ENCODE peak calls at places on chromosomes 13 and 19, in seven cellular contexts. S is hepatocyte, M is K562, G is IMR-90, Q is fibroblast of lung, N is SK-N-SH, C is H9. P is an unnamed sample.

GRCh38 chr19:18419195-18419698 is at the start of gene SSBP4:
- DNase-seq in G (peak; percentile 70), M (peak; percentile 84), Q (peak; percentile 75), C (no peak), S (peak; percentile 94), N (peak; percentile 97), P (peak; percentile 76)

GRCh38 chr19:16588824-16589577 is 16.8 kb upstream of the SLC35E1 start:
- DNase-seq in N (no peak), G (no peak), M (no peak), C (no peak), S (no peak), Q (no peak), P (no peak)

GRCh38 chr19:36060430-36060829 is 5.7 kb downstream of the WDR62 start:
- DNase-seq in N (peak; percentile 61), M (peak; percentile 42), Q (peak; percentile 47), C (peak; percentile 49), S (peak; percentile 67), G (peak; percentile 63), P (peak; percentile 69)

GRCh38 chr13:32409561-32410440 is 18.1 kb downstream of the N4BP2L1 start:
- DNase-seq in S (peak; percentile 50), C (peak; percentile 83), N (no peak), M (no peak), G (peak; percentile 63), Q (peak; percentile 79), P (peak; percentile 11)

GRCh38 chr13:40164137-40164536 is 502.3 kb downstream of the FOXO1 start:
- DNase-seq in C (no peak), N (no peak), M (no peak), S (peak; percentile 36), G (no peak), Q (no peak), P (peak; percentile 56)

GRCh38 chr13:113169277-113170272 is 11.1 kb downstream of the PROZ start:
- DNase-seq in N (no peak), G (no peak), C (no peak), Q (no peak), M (no peak), S (no peak), P (no peak)

GRCh38 chr19:35122687-35123551 is 7.3 kb downstream of the FXYD3 start:
- DNase-seq in G (no peak), S (no peak), C (no peak), Q (no peak), N (no peak), M (no peak), P (no peak)

GRCh38 chr13:92806215-92806614 is 420.4 kb upstream of the GPC6 start:
- DNase-seq in G (no peak), N (no peak), M (no peak), Q (peak; percentile 26), S (no peak), C (no peak), P (no peak)

GRCh38 chr19:35284153-35285140 is 2.1 kb downstream of the HAMP start:
- DNase-seq in M (no peak), C (no peak), N (no peak), Q (no peak), S (no peak), G (no peak), P (no peak)

GRCh38 chr13:45162821-45163220 is 38.0 kb downstream of the KCTD4 start:
- DNase-seq in Q (peak; percentile 93), N (no peak), G (peak; percentile 95), S (no peak), M (no peak), C (no peak), P (peak; percentile 78)

GRCh38 chr19:18446145-18446810 is 8.3 kb upstream of the ISYNA1 start:
- DNase-seq in N (no peak), S (no peak), Q (no peak), M (no peak), G (no peak), C (no peak), P (no peak)

GRCh38 chr13:113669231-113669870 is 2.3 kb downstream of the GRK1 start:
- DNase-seq in Q (no peak), M (no peak), G (no peak), S (no peak), N (no peak), C (no peak), P (no peak)

GRCh38 chr19:3969435-3970312 is 1.2 kb downstream of the DAPK3 start:
- DNase-seq in M (no peak), G (peak; percentile 82), Q (peak; percentile 91), C (peak; percentile 81), N (no peak), S (peak; percentile 85), P (peak; percentile 88)

GRCh38 chr19:29380581-29380980 is 145.2 kb upstream of the VSTM2B start:
- DNase-seq in Q (no peak), G (no peak), N (no peak), S (no peak), M (no peak), C (peak; percentile 13), P (no peak)

GRCh38 chr19:10290439-10290875 is 705 bp downstream of the ICAM5 start:
- DNase-seq in N (no peak), S (no peak), M (no peak), Q (no peak), G (peak; percentile 7), C (peak; percentile 55), P (no peak)

GRCh38 chr19:19032420-19033175 is 719 bp downstream of the SUGP2 start:
- DNase-seq in C (peak; percentile 97), S (peak; percentile 91), M (peak; percentile 86), Q (peak; percentile 95), N (peak; percentile 89), G (peak; percentile 95), P (peak; percentile 95)

GRCh38 chr13:37701972-37702371 is 103.4 kb upstream of the POSTN start:
- DNase-seq in Q (peak; percentile 94), M (no peak), S (peak; percentile 16), C (no peak), G (peak; percentile 99), N (no peak), P (peak; percentile 51)

GRCh38 chr13:61685683-61686013 is 270.0 kb upstream of the PCDH20 start:
- DNase-seq in S (peak; percentile 65), Q (no peak), M (no peak), G (no peak), C (peak; percentile 63), N (peak; percentile 11), P (no peak)

GRCh38 chr13:48233886-48234488 is 981 bp downstream of the ITM2B start:
- DNase-seq in M (no peak), G (peak; percentile 61), S (peak; percentile 46), Q (peak; percentile 65), C (no peak), N (no peak), P (no peak)

GRCh38 chr19:5016781-5017180 is 47.9 kb downstream of the KDM4B start:
- DNase-seq in S (no peak), M (peak; percentile 34), Q (no peak), N (no peak), G (no peak), C (no peak), P (no peak)
- H4K20me1 ChIP-seq in S (peaks cover 43% of the 10 kb centered on the region), M (peaks cover 3% of the 10 kb centered on the region), Q (no peaks in the 10 kb centered on the region), N (peaks cover 62% of the 10 kb centered on the region), G (peaks cover 88% of the 10 kb centered on the region), C (peaks cover 2% of the 10 kb centered on the region), P (no peaks in the 10 kb centered on the region)

DNA sequence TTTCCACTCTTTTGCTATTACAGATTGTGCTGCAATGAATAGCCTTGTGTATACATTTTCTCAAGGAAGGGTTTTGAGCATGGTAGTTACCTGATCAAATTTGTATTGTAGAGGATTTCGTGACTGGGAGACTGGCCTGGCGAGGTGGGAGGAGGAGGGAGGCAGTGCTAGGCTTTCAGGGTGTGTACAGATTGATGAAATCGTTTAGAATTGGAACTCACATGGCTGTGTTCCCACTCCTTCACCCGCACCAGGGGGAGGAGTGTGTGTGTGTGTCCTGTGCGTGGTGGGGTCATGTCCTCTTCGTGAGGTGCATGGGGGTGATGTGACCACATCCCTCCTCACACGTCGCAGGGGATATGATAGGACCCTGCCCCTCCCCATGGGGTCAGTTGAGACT is 8.3 kb downstream of the PGLYRP1 start:
- DNase-seq in S (no peak), M (no peak), N (no peak), Q (no peak), G (no peak), C (no peak), P (no peak)
- H4K20me1 ChIP-seq in S (peaks cover 15% of the 10 kb centered on the region), M (peaks cover 6% of the 10 kb centered on the region), N (peaks cover 21% of the 10 kb centered on the region), Q (no peaks in the 10 kb centered on the region), G (peaks cover 21% of the 10 kb centered on the region), C (no peaks in the 10 kb centered on the region), P (no peaks in the 10 kb centered on the region)

GRCh38 chr13:97978661-97979450 is 25.4 kb downstream of the IPO5 start:
- DNase-seq in G (peak; percentile 28), C (no peak), S (no peak), N (no peak), Q (peak; percentile 41), M (no peak), P (peak; percentile 75)

GRCh38 chr13:97977982-97978381 is 24.5 kb downstream of the IPO5 start:
- DNase-seq in Q (no peak), G (no peak), M (no peak), N (no peak), S (no peak), C (no peak), P (no peak)

GRCh38 chr13:97975851-97976550 is 22.5 kb downstream of the IPO5 start:
- DNase-seq in C (peak; percentile 90), M (peak; percentile 88), N (peak; percentile 98), S (peak; percentile 97), G (peak; percentile 79), Q (peak; percentile 82), P (peak; percentile 85)

GRCh38 chr13:97976551-97977375 is 23.3 kb downstream of the IPO5 start:
- DNase-seq in M (peak; percentile 44), N (peak; percentile 75), S (peak; percentile 68), Q (no peak), G (no peak), C (peak; percentile 91), P (no peak)

DNA sequence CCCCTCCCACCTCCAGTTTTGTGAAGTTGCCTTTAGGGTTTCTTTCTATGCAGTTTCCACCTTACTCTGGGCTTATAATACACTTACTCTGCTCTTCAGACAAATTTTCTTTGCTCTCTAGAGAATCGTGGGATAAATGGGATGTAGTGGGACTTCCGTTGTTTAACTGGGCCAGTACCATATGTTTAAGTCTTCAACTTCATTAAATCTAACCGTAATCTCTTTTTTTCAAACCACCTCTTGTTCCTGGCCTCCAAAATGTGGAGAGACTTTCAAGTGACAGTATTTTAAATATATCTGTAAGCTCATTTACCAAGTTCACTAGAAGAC is 23.9 kb downstream of the IPO5 start:
- DNase-seq in N (no peak), C (no peak), G (no peak), M (no peak), S (no peak), Q (peak; percentile 11), P (peak; percentile 53)
- H4K20me1 ChIP-seq in N (peaks cover 25% of the 10 kb centered on the region), C (no peaks in the 10 kb centered on the region), G (peaks cover 7% of the 10 kb centered on the region), M (no peaks in the 10 kb centered on the region), S (peaks cover 5% of the 10 kb centered on the region), Q (no peaks in the 10 kb centered on the region), P (peaks cover 5% of the 10 kb centered on the region)

GRCh38 chr19:49856574-49857021 is 5.6 kb downstream of the PTOV1 start:
- DNase-seq in G (no peak), M (no peak), Q (no peak), S (no peak), N (peak; percentile 36), C (no peak), P (no peak)

GRCh38 chr19:49858591-49858985 is 7.6 kb downstream of the PTOV1 start:
- DNase-seq in C (no peak), S (no peak), N (no peak), G (no peak), M (no peak), Q (no peak), P (no peak)

GRCh38 chr19:49857834-49858590 is 7.1 kb downstream of the PTOV1 start:
- DNase-seq in S (no peak), Q (no peak), M (no peak), G (no peak), N (no peak), C (no peak), P (no peak)

GRCh38 chr19:49855676-49856573 is 5.0 kb downstream of the PTOV1 start:
- DNase-seq in N (peak; percentile 39), C (no peak), S (no peak), G (no peak), M (no peak), Q (no peak), P (no peak)

GRCh38 chr19:49857061-49857833 is 6.3 kb downstream of the PTOV1 start:
- DNase-seq in N (peak; percentile 52), G (no peak), S (no peak), C (peak; percentile 48), M (no peak), Q (no peak), P (no peak)
- H4K20me1 ChIP-seq in N (peaks cover 65% of the 10 kb centered on the region), G (peaks cover 72% of the 10 kb centered on the region), S (peaks cover 62% of the 10 kb centered on the region), C (peaks cover 6% of the 10 kb centered on the region), M (peaks cover 23% of the 10 kb centered on the region), Q (peaks cover under 1% of the 10 kb centered on the region), P (no peaks in the 10 kb centered on the region)

P was measured in endothelial cell of umbilical vein.